ENCODE peak calls at places on chromosomes 5 and 9, in ten cellular contexts. V is suprapubic skin, I is right atrium auricular region, X is heart right ventricle, Y is HCT116, U is A549, S is lower lobe of right lung, K is SK-N-SH, B is thoracic aorta, E is adrenal gland. L is an unnamed sample. For H3K4me1, the result is how much of the 10 kb centered on the place peaks cover.

GRCh38 chr5:33662721-33663435 is 222.1 kb downstream of the TARS1 start:
- DNase-seq in V (no peak), I (no peak), X (no peak), Y (no peak), U (no peak), S (no peak), K (no peak), B (no peak), E (no peak), L (no peak)

GRCh38 chr5:45507174-45507573 is 189.0 kb downstream of the HCN1 start:
- DNase-seq in V (no peak), I (no peak), X (no peak), Y (no peak), U (no peak), S (no peak), K (no peak), B (no peak), E (peak), L (no peak)

GRCh38 chr9:11312976-11313375 is 700.2 kb upstream of the PTPRD start:
- DNase-seq in V (no peak), I (no peak), X (no peak), Y (no peak), U (no peak), S (no peak), K (no peak), B (no peak), E (peak), L (peak)

GRCh38 chr9:130175355-130175754 is 3.2 kb downstream of the NCS1 start:
- DNase-seq in V (no peak), I (no peak), X (no peak), Y (no peak), U (no peak), S (no peak), K (no peak), B (no peak), E (no peak), L (no peak)

GRCh38 chr5:140642718-140643117 is 3.5 kb downstream of the TMCO6 start:
- DNase-seq in V (no peak), I (no peak), X (no peak), Y (no peak), U (no peak), S (no peak), K (no peak), B (no peak), E (peak), L (peak)

GRCh38 chr5:88847410-88847809 is 35.6 kb downstream of the MEF2C start:
- DNase-seq in V (no peak), I (no peak), X (no peak), Y (no peak), U (no peak), S (no peak), K (no peak), B (no peak), E (no peak), L (no peak)

GRCh38 chr9:132977626-132978450 is 656 bp upstream of the GFI1B start:
- DNase-seq in V (no peak), I (peak), X (peak), Y (peak), U (peak), S (peak), K (peak), B (no peak), E (peak), L (no peak)

GRCh38 chr9:111959468-111959941 is 62.9 kb downstream of the UGCG start:
- DNase-seq in V (peak), I (peak), X (peak), Y (peak), U (peak), S (peak), K (no peak), B (no peak), E (no peak), L (no peak)

GRCh38 chr5:134574521-134574920 is 49.1 kb downstream of the JADE2 start:
- DNase-seq in V (no peak), I (no peak), X (no peak), Y (no peak), U (no peak), S (no peak), K (no peak), B (no peak), E (no peak), L (no peak)

GRCh38 chr5:142012186-142012785 is 541 bp downstream of the GNPDA1 start:
- DNase-seq in V (peak), I (peak), X (peak), Y (peak), U (peak), S (peak), K (peak), B (no peak), E (peak), L (peak)

GRCh38 chr5:142009886-142010285 is 2.9 kb downstream of the GNPDA1 start:
- DNase-seq in V (no peak), I (no peak), X (no peak), Y (no peak), U (no peak), S (no peak), K (no peak), B (no peak), E (no peak), L (no peak)

GRCh38 chr5:142012792-142013388 is at the start of gene GNPDA1:
- DNase-seq in V (peak), I (peak), X (peak), Y (peak), U (peak), S (peak), K (peak), B (peak), E (peak), L (peak)

GRCh38 chr5:142013734-142014495 is 1.1 kb upstream of the GNPDA1 start:
- DNase-seq in V (peak), I (peak), X (peak), Y (no peak), U (peak), S (no peak), K (no peak), B (peak), E (peak), L (peak)

GRCh38 chr5:142011572-142012185 is 1.1 kb downstream of the GNPDA1 start:
- DNase-seq in V (no peak), I (no peak), X (no peak), Y (no peak), U (no peak), S (no peak), K (no peak), B (no peak), E (no peak), L (no peak)
- H3K4me1 ChIP-seq in V (under half), I (under half), X (under half), Y (under half), U (under half), S (under half), K (under half), B (under half), E (under half), L (under half)

DNA sequence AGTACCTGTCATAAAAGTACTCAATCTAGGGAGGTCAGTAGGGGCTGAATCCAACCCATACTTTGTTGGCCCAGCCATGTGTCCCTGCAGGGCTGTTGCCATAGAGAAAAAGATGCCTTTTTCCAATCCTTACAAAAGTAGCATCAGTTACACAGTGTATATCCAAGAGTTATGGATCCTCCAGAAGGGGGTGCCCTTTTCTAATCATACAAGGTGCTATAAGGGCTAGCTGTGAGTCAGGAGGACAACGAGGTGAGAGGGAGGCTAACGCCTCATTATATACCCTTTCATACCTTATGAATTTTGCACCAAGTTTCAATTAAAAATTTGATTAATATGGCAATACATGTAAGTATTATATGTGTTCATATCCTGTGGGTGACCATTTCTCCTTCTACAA is 4.8 kb downstream of the KIAA0825 start:
- DNase-seq in V (no peak), I (no peak), X (no peak), Y (peak), U (peak), S (no peak), K (peak), B (no peak), E (no peak), L (no peak)
- TF ChIP-seq CTCF in V (no peak), I (no peak), X (peak), Y (peak), U (peak), S (no peak), K (peak), B (no peak), E (no peak), L (no peak)

GRCh38 chr5:107570805-107571531 is 99.8 kb downstream of the EFNA5 start:
- DNase-seq in V (no peak), I (no peak), X (no peak), Y (no peak), U (peak), S (no peak), K (no peak), B (no peak), E (no peak), L (no peak)
- H3K27ac ChIP-seq in V (peak), I (peak), X (peak), Y (no peak), U (peak), S (peak), K (no peak), B (peak), E (no peak), L (peak)

GRCh38 chr5:149406979-149407306 is 27.9 kb upstream of the IL17B start:
- DNase-seq in V (no peak), I (no peak), X (no peak), Y (no peak), U (no peak), S (no peak), K (no peak), B (no peak), E (no peak), L (no peak)
- H3K4me1 ChIP-seq in V (under half), I (under half), X (under half), Y (under half), U (under half), S (under half), K (half or more), B (under half), E (under half), L (under half)

GRCh38 chr9:123820139-123820538 is 109.8 kb downstream of the DENND1A start:
- DNase-seq in V (no peak), I (no peak), X (no peak), Y (no peak), U (peak), S (no peak), K (no peak), B (no peak), E (no peak), L (no peak)

GRCh38 chr9:123812984-123813383 is 116.9 kb downstream of the DENND1A start:
- DNase-seq in V (no peak), I (no peak), X (no peak), Y (no peak), U (no peak), S (no peak), K (no peak), B (no peak), E (no peak), L (no peak)

GRCh38 chr9:123816817-123817472 is 113.0 kb downstream of the DENND1A start:
- DNase-seq in V (no peak), I (no peak), X (no peak), Y (no peak), U (no peak), S (no peak), K (no peak), B (no peak), E (no peak), L (no peak)

GRCh38 chr9:123814526-123814925 is 115.4 kb downstream of the DENND1A start:
- DNase-seq in V (no peak), I (no peak), X (no peak), Y (no peak), U (no peak), S (no peak), K (no peak), B (no peak), E (no peak), L (no peak)
- TF ChIP-seq CTCF in V (no peak), I (no peak), X (no peak), Y (no peak), U (no peak), S (no peak), K (no peak), B (no peak), E (no peak), L (no peak)

DNA sequence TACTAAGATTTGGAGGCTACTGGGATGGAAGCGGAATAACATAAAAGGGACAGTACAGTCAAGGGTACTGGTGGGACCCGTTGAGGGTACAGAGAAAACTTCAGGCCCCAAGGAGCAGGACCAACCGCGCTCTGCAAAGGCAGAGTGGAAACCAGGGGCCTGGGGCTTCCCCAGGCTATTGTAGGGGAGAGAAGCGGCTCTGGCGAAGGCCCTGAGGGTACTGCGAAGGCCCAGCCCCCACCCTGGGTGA is 449 bp downstream of the TPM2 start:
- DNase-seq in V (no peak), I (no peak), X (no peak), Y (no peak), U (no peak), S (no peak), K (no peak), B (no peak), E (no peak), L (no peak)
- H3K27ac ChIP-seq in V (peak), I (peak), X (peak), Y (peak), U (peak), S (peak), K (peak), B (peak), E (peak), L (peak)

DNA sequence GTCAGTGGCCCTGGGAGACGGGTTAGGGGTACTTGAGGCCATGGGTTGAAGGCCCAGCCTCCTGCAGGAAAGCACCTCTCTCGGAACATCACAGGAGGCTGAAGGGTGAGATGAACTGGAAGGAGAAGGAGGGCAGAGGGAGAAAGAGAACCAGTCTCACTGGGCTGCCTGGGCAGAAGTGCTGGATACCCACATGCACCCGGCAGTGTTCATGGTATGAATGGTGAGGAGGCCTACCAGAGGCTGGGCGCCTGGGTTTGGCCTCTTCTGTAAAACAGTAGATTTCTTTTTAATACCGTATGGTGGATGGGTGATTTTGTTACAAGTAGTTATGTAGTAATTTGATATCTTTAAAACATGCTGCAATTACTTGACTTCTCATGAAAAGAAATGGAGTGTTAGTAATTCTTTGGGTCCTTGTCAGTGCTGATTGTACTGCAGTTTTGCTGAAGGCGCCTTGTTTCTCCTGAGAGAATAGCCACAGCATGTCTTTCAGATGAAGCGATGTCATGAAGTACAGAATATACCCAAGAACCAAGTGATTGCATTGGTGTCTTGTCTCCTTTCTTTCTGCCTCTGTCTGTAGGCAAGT is 258.6 kb downstream of the FANCC start:
- DNase-seq in V (no peak), I (no peak), X (no peak), Y (no peak), U (no peak), S (no peak), K (no peak), B (no peak), E (no peak), L (no peak)
- H3K4me1 ChIP-seq in V (half or more), I (under half), X (half or more), Y (under half), U (half or more), S (half or more), K (half or more), B (half or more), E (under half), L (under half)

GRCh38 chr9:134846187-134846586 is 34.4 kb upstream of the FCN2 start:
- DNase-seq in V (no peak), I (no peak), X (no peak), Y (no peak), U (no peak), S (peak), K (no peak), B (no peak), E (no peak), L (no peak)

GRCh38 chr9:134846699-134847098 is 33.9 kb upstream of the FCN2 start:
- DNase-seq in V (no peak), I (no peak), X (no peak), Y (no peak), U (no peak), S (no peak), K (no peak), B (no peak), E (no peak), L (no peak)

GRCh38 chr9:134847138-134847537 is 33.5 kb upstream of the FCN2 start:
- DNase-seq in V (no peak), I (no peak), X (no peak), Y (no peak), U (no peak), S (no peak), K (no peak), B (no peak), E (no peak), L (no peak)

GRCh38 chr9:134843740-134844139 is 36.9 kb upstream of the FCN2 start:
- DNase-seq in V (no peak), I (no peak), X (no peak), Y (no peak), U (no peak), S (peak), K (no peak), B (no peak), E (no peak), L (no peak)

GRCh38 chr9:134844821-134845220 is 35.8 kb upstream of the FCN2 start:
- DNase-seq in V (no peak), I (no peak), X (no peak), Y (no peak), U (no peak), S (no peak), K (no peak), B (no peak), E (no peak), L (no peak)
- TF ChIP-seq CTCF in V (no peak), I (no peak), X (no peak), Y (no peak), U (no peak), S (no peak), K (no peak), B (no peak), E (no peak), L (no peak)

DNA sequence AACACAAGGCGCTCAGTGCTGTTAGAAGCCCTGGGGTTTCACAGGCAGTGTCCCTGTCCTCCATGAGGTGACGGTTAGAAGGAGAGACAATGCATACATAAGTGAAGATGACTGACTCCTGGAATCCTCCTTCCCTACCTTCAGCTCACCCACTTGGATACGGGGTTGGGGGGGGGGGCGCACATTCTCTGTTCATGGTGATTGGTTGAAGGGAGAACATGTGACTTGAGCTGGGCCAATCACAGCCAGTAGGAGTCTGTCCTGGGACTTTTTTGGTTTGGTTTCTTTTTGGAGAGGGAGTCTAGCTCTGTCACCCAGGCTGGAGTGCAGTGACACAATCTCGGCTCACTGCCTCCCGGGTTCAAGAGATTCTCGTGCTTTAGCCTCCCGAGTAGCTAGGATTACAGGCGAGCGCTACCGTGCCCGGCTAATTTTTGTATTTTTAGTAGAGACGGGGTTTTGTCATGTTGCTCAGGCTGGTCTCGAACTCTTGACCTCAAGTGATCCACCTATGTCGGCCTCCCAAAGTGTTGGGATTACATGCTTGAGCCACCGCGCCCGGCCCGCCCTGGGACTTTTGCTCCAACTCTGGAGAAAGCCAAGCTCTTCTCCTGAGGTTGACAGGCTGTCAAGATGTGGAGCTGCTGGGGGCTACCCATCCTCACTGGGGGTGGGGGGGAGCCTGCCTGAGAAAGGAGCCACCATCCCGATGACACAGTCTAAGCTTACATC is 30.8 kb downstream of the SH3PXD2B start:
- DNase-seq in V (peak), I (no peak), X (no peak), Y (no peak), U (no peak), S (no peak), K (no peak), B (no peak), E (peak), L (no peak)
- H3K27ac ChIP-seq in V (peak), I (no peak), X (no peak), Y (no peak), U (no peak), S (no peak), K (no peak), B (no peak), E (peak), L (peak)

GRCh38 chr5:132497488-132497997 is 7.0 kb upstream of the IRF1 start:
- DNase-seq in V (peak), I (peak), X (peak), Y (no peak), U (peak), S (peak), K (peak), B (peak), E (peak), L (peak)
- H3K4me1 ChIP-seq in V (under half), I (under half), X (half or more), Y (under half), U (under half), S (half or more), K (under half), B (under half), E (under half), L (under half)